ENCODE peak calls at places on chromosomes 3 and 15, in six cellular contexts. One of them, this sample, is unnamed.
A peak's percentile ranks its signal among the peaks of the same experiment; 100 is the strongest.

GRCh38 chr3:86865506-86865905 is 125.4 kb downstream of the VGLL3 start:
- DNase-seq in endodermal cell: no peak
- DNase-seq in fibroblast of mammary gland: peak; percentile 4
- DNase-seq in IMR-90: peak; percentile 24
- DNase-seq in lower lobe of right lung: no peak
- DNase-seq in fibroblast of lung: peak; percentile 78
- DNase-seq in this sample: peak; percentile 12

GRCh38 chr3:56923546-56924224 is 121.9 kb upstream of the ARHGEF3 start:
- DNase-seq in endodermal cell: peak; percentile 52
- DNase-seq in fibroblast of mammary gland: peak; percentile 40
- DNase-seq in IMR-90: peak; percentile 35
- DNase-seq in lower lobe of right lung: no peak
- DNase-seq in fibroblast of lung: peak; percentile 41
- DNase-seq in this sample: peak; percentile 78

GRCh38 chr3:156705761-156706631 is 31.6 kb downstream of the TIPARP start:
- DNase-seq in endodermal cell: no peak
- DNase-seq in fibroblast of mammary gland: no peak
- DNase-seq in IMR-90: peak; percentile 44
- DNase-seq in lower lobe of right lung: no peak
- DNase-seq in fibroblast of lung: peak; percentile 32
- DNase-seq in this sample: no peak

GRCh38 chr3:133992385-133992784 is 37.3 kb downstream of the SLCO2A1 start:
- DNase-seq in endodermal cell: peak; percentile 55
- DNase-seq in fibroblast of mammary gland: no peak
- DNase-seq in IMR-90: no peak
- DNase-seq in lower lobe of right lung: no peak
- DNase-seq in fibroblast of lung: no peak
- DNase-seq in this sample: no peak

GRCh38 chr3:137222736-137223135 is 265.0 kb downstream of the IL20RB start:
- DNase-seq in endodermal cell: no peak
- DNase-seq in fibroblast of mammary gland: no peak
- DNase-seq in IMR-90: no peak
- DNase-seq in lower lobe of right lung: no peak
- DNase-seq in fibroblast of lung: no peak
- DNase-seq in this sample: no peak

GRCh38 chr15:38461089-38461833 is 7.3 kb downstream of the FAM98B start:
- DNase-seq in endodermal cell: no peak
- DNase-seq in fibroblast of mammary gland: peak; percentile 24
- DNase-seq in IMR-90: peak; percentile 63
- DNase-seq in lower lobe of right lung: no peak
- DNase-seq in fibroblast of lung: peak; percentile 25
- DNase-seq in this sample: no peak

GRCh38 chr3:158105710-158106438 is at the start of gene SHOX2:
- DNase-seq in endodermal cell: peak; percentile 88
- DNase-seq in fibroblast of mammary gland: peak; percentile 59
- DNase-seq in IMR-90: peak; percentile 46
- DNase-seq in lower lobe of right lung: peak; percentile 47
- DNase-seq in fibroblast of lung: peak; percentile 29
- DNase-seq in this sample: no peak

GRCh38 chr15:78301326-78301725 is 1.9 kb upstream of the SKIC8 start:
- DNase-seq in endodermal cell: no peak
- DNase-seq in fibroblast of mammary gland: no peak
- DNase-seq in IMR-90: no peak
- DNase-seq in lower lobe of right lung: no peak
- DNase-seq in fibroblast of lung: no peak
- DNase-seq in this sample: no peak

GRCh38 chr3:120418866-120419490 is 31.8 kb downstream of the FSTL1 start:
- DNase-seq in endodermal cell: peak; percentile 84
- DNase-seq in fibroblast of mammary gland: peak; percentile 54
- DNase-seq in IMR-90: no peak
- DNase-seq in lower lobe of right lung: peak; percentile 57
- DNase-seq in fibroblast of lung: no peak
- DNase-seq in this sample: no peak

GRCh38 chr3:192054881-192055280 is 593.9 kb downstream of the PYDC2 start:
- DNase-seq in endodermal cell: no peak
- DNase-seq in fibroblast of mammary gland: peak; percentile 2
- DNase-seq in IMR-90: no peak
- DNase-seq in lower lobe of right lung: no peak
- DNase-seq in fibroblast of lung: peak; percentile 79
- DNase-seq in this sample: peak; percentile 28

GRCh38 chr15:60994842-60995495 is 234.1 kb downstream of the RORA start:
- DNase-seq in endodermal cell: no peak
- DNase-seq in fibroblast of mammary gland: no peak
- DNase-seq in IMR-90: no peak
- DNase-seq in lower lobe of right lung: no peak
- DNase-seq in fibroblast of lung: no peak
- DNase-seq in this sample: no peak

GRCh38 chr15:70632981-70633380 is 130.4 kb downstream of the UACA start:
- DNase-seq in endodermal cell: no peak
- DNase-seq in fibroblast of mammary gland: no peak
- DNase-seq in IMR-90: no peak
- DNase-seq in lower lobe of right lung: no peak
- DNase-seq in fibroblast of lung: peak; percentile 25
- DNase-seq in this sample: no peak
- H3K4me3 ChIP-seq in endodermal cell: no peak overlapping the region
- H3K4me3 ChIP-seq in fibroblast of mammary gland: no peak overlapping the region
- H3K4me3 ChIP-seq in IMR-90: no peak overlapping the region
- H3K4me3 ChIP-seq in lower lobe of right lung: no peak overlapping the region
- H3K4me3 ChIP-seq in fibroblast of lung: no peak overlapping the region
- H3K4me3 ChIP-seq in this sample: no peak overlapping the region

DNA sequence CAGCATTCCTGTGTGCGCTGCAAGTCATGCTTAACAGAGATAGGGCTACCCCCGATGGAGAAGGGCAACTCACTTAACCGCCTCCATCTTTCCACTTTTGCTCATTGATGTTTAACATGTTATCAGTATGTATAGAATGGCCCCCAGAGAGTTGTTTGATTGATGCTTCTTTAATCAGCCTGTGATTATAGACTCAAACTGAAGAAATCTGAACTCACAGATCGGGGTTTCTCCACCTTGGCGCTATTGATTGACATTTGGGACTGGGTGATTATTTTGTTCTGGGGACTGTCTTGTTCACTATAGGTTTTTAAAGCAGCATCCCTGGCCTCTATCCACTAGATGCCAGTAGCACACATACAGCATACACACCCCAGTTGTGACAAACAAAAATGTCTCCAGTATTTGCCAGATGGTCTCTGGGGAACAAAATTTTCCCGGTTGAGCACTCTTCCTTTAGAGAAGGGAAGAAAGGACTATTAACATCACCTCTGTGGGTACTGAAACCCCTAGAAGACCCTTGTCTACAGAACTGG is 54.4 kb downstream of the LARS2 start:
- DNase-seq in endodermal cell: no peak
- DNase-seq in fibroblast of mammary gland: no peak
- DNase-seq in IMR-90: no peak
- DNase-seq in lower lobe of right lung: no peak
- DNase-seq in fibroblast of lung: no peak
- DNase-seq in this sample: no peak
- TF ChIP-seq CTCF in endodermal cell: no peak
- TF ChIP-seq CTCF in fibroblast of mammary gland: no peak
- TF ChIP-seq CTCF in IMR-90: no peak
- TF ChIP-seq CTCF in lower lobe of right lung: no peak
- TF ChIP-seq CTCF in fibroblast of lung: no peak
- TF ChIP-seq CTCF in this sample: no peak

GRCh38 chr15:31456329-31457060 is 129.9 kb downstream of the KLF13 start:
- DNase-seq in endodermal cell: peak; percentile 34
- DNase-seq in fibroblast of mammary gland: no peak
- DNase-seq in IMR-90: no peak
- DNase-seq in lower lobe of right lung: no peak
- DNase-seq in fibroblast of lung: no peak
- DNase-seq in this sample: no peak

GRCh38 chr15:31455499-31455898 is 128.9 kb downstream of the KLF13 start:
- DNase-seq in endodermal cell: peak; percentile 51
- DNase-seq in fibroblast of mammary gland: no peak
- DNase-seq in IMR-90: no peak
- DNase-seq in lower lobe of right lung: no peak
- DNase-seq in fibroblast of lung: no peak
- DNase-seq in this sample: no peak

GRCh38 chr15:31453558-31454318 is 127.1 kb downstream of the KLF13 start:
- DNase-seq in endodermal cell: peak; percentile 24
- DNase-seq in fibroblast of mammary gland: no peak
- DNase-seq in IMR-90: no peak
- DNase-seq in lower lobe of right lung: no peak
- DNase-seq in fibroblast of lung: no peak
- DNase-seq in this sample: no peak

GRCh38 chr15:31448635-31448979 is 122.0 kb downstream of the KLF13 start:
- DNase-seq in endodermal cell: no peak
- DNase-seq in fibroblast of mammary gland: no peak
- DNase-seq in IMR-90: no peak
- DNase-seq in lower lobe of right lung: no peak
- DNase-seq in fibroblast of lung: no peak
- DNase-seq in this sample: no peak

DNA sequence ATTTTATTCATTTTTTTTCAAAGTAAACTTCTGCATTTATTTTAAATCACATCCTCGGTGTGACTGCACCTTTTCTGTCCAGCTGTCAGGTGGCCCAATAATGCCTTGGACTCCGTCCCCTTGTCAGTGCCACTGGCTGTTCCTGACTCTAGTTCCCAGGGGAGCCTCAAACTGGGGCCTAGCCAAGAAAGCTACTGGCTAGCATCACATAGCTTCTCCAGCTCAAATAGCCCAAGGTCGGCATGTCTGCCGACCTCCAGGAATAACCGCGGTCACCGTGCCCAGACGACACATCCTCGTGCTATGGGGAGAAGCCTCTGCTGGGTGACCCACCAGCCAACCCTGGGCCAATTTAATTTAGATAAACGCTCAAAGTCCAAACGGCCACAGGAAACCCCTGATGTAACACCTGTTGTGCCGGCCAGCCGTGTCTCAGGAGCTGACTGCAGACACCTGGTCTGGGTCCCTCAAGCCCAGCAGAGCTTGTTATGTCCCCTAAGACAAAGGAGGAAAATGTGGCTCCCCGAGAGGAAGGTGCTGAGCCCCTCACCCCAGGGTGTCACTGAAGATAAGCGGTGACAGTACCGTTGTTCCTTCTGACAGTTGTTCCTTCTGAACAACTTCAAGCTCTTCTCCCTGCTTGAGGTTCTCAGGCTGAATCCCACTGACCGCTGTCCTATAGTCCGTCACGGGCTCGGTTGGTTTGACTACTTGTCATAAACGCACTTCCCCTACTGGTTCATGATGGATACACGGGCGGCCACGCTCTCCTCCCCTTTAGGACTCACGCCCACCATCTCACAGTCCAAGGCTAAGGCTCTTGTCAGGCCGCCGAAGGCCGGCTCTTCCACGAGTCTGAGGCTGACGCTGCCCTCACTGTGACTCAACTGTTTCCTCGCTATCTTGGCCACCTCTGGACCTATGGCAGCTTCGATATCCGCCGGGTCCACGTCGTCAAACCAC is 126.2 kb downstream of the KLF13 start:
- DNase-seq in endodermal cell: peak; percentile 29
- DNase-seq in fibroblast of mammary gland: no peak
- DNase-seq in IMR-90: no peak
- DNase-seq in lower lobe of right lung: no peak
- DNase-seq in fibroblast of lung: no peak
- DNase-seq in this sample: no peak
- H3K4me3 ChIP-seq in endodermal cell: no peak overlapping the region
- H3K4me3 ChIP-seq in fibroblast of mammary gland: no peak overlapping the region
- H3K4me3 ChIP-seq in IMR-90: no peak overlapping the region
- H3K4me3 ChIP-seq in lower lobe of right lung: no peak overlapping the region
- H3K4me3 ChIP-seq in fibroblast of lung: no peak overlapping the region
- H3K4me3 ChIP-seq in this sample: no peak overlapping the region

GRCh38 chr15:47194718-47195117 is 522.6 kb upstream of the SEMA6D start:
- DNase-seq in endodermal cell: no peak
- DNase-seq in fibroblast of mammary gland: peak; percentile 42
- DNase-seq in IMR-90: peak; percentile 66
- DNase-seq in lower lobe of right lung: no peak
- DNase-seq in fibroblast of lung: peak; percentile 18
- DNase-seq in this sample: no peak
- TF ChIP-seq CTCF in endodermal cell: peak; percentile 79
- TF ChIP-seq CTCF in fibroblast of mammary gland: peak; percentile 31
- TF ChIP-seq CTCF in IMR-90: peak; percentile 60
- TF ChIP-seq CTCF in lower lobe of right lung: peak; percentile 12
- TF ChIP-seq CTCF in fibroblast of lung: peak; percentile 29
- TF ChIP-seq CTCF in this sample: peak; percentile 47